ENCODE peak calls at places on chromosomes 5 and 9, in nine cellular contexts. Y, F, A, O, T, C, Z, K and Q are unnamed samples.

GRCh38 chr9:111000202-111000601 is 38.1 kb downstream of the LPAR1 start:
- DNase-seq in Y (no peak), F (no peak), A (peak; percentile 29), O (peak; percentile 60), T (peak; percentile 25), C (no peak), Z (no peak), K (peak; percentile 13), Q (no peak)

GRCh38 chr5:120938604-120939003 is 474.5 kb downstream of the PRR16 start:
- DNase-seq in Y (no peak), F (no peak), A (no peak), O (no peak), T (no peak), C (no peak), Z (no peak), K (no peak), Q (no peak)

GRCh38 chr9:94085062-94085639 is 887 bp downstream of the PTPDC1 start:
- DNase-seq in Y (peak; percentile 68), F (no peak), A (no peak), O (no peak), T (no peak), C (peak; percentile 34), Z (no peak), K (no peak), Q (no peak)

GRCh38 chr5:123754903-123755302 is 242.9 kb downstream of the CSNK1G3 start:
- DNase-seq in Y (peak; percentile 34), F (no peak), A (no peak), O (no peak), T (no peak), C (peak; percentile 15), Z (no peak), K (no peak), Q (no peak)

GRCh38 chr5:170497311-170498038 is 6.3 kb upstream of the KCNIP1 start:
- DNase-seq in Y (peak; percentile 31), F (no peak), A (no peak), O (no peak), T (no peak), C (peak; percentile 42), Z (no peak), K (peak; percentile 20), Q (no peak)

GRCh38 chr9:136119259-136120118 is 814 bp upstream of the TMEM250 start:
- DNase-seq in Y (peak; percentile 19), F (no peak), A (no peak), O (peak; percentile 76), T (no peak), C (peak; percentile 53), Z (peak; percentile 72), K (peak; percentile 51), Q (no peak)

GRCh38 chr5:151406322-151406947 is 41.0 kb upstream of the SLC36A1 start:
- DNase-seq in Y (peak; percentile 4), F (no peak), A (no peak), O (no peak), T (no peak), C (peak; percentile 5), Z (no peak), K (peak; percentile 49), Q (no peak)

GRCh38 chr5:14417792-14418765 is 163.5 kb upstream of the OTULINL start:
- DNase-seq in Y (peak; percentile 55), F (no peak), A (no peak), O (no peak), T (no peak), C (peak; percentile 75), Z (no peak), K (no peak), Q (no peak)

GRCh38 chr5:149563461-149563860 is 12.2 kb upstream of the CSNK1A1 start:
- DNase-seq in Y (peak; percentile 64), F (no peak), A (no peak), O (no peak), T (no peak), C (peak; percentile 25), Z (no peak), K (no peak), Q (no peak)

GRCh38 chr5:59036274-59036961 is 453.5 kb downstream of the RAB3C start:
- DNase-seq in Y (peak; percentile 99), F (peak; percentile 79), A (no peak), O (peak; percentile 70), T (no peak), C (peak; percentile 96), Z (no peak), K (no peak), Q (no peak)

GRCh38 chr5:155943516-155944407 is 383.2 kb upstream of the SGCD start:
- DNase-seq in Y (peak; percentile 70), F (no peak), A (peak; percentile 45), O (no peak), T (peak; percentile 30), C (peak; percentile 58), Z (peak; percentile 19), K (peak; percentile 74), Q (no peak)

GRCh38 chr5:176743828-176744583 is 66.4 kb upstream of the UNC5A start:
- DNase-seq in Y (no peak), F (peak; percentile 53), A (no peak), O (peak; percentile 28), T (no peak), C (no peak), Z (no peak), K (no peak), Q (no peak)

GRCh38 chr5:176744584-176744965 is 65.8 kb upstream of the UNC5A start:
- DNase-seq in Y (no peak), F (peak; percentile 48), A (no peak), O (no peak), T (no peak), C (no peak), Z (no peak), K (peak; percentile 53), Q (no peak)

GRCh38 chr5:176742246-176743105 is 67.9 kb upstream of the UNC5A start:
- DNase-seq in Y (no peak), F (peak; percentile 16), A (no peak), O (peak; percentile 25), T (no peak), C (no peak), Z (no peak), K (no peak), Q (no peak)

GRCh38 chr5:176741566-176742211 is 68.7 kb upstream of the UNC5A start:
- DNase-seq in Y (no peak), F (peak; percentile 52), A (no peak), O (peak; percentile 46), T (no peak), C (no peak), Z (peak; percentile 47), K (no peak), Q (no peak)

DNA sequence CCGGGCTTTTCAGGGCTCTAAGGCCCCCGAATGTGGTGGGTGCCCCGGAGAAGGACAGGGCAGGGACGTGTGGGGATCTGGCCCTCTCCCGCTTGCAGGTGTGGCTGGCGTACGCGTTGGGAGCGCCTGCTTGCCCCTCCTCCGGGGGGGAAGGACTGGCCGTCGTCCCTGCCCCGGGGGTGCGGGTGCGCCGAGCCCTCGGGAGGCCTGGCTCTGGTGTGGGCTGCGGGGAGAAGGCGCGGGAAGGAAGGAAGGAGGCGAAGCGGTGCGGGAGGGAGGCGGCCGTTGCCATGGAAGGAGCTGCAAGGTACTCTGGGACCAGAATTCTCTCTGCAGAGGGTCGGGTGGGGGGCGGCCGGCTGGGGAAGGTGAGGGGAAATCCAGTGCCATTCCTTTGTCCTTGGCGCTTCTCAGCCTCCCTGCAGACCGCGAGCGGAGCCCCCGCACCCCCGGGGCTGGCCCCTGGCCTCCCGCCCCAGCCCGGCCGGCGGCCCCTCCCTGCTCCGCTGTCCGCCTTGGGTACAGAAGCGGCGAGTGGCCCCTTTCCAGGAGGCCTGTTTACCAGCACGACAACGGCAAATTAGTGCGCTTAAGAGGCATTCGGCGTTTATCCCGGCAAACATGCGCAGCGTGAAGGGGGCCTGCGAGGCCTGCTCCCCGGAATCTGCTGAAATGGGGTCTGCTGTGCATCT is 67.1 kb upstream of the UNC5A start:
- DNase-seq in Y (no peak), F (peak; percentile 36), A (no peak), O (no peak), T (no peak), C (no peak), Z (no peak), K (peak; percentile 78), Q (peak; percentile 53)
- H3K27me3 ChIP-seq in Y (peaks cover 86% of the 10 kb centered on the region), F (peaks cover 12% of the 10 kb centered on the region), A (peaks cover 14% of the 10 kb centered on the region), O (no peaks in the 10 kb centered on the region), T (no peaks in the 10 kb centered on the region), C (peaks cover 36% of the 10 kb centered on the region), Z (no peaks in the 10 kb centered on the region), K (peaks cover 17% of the 10 kb centered on the region), Q (peaks cover 3% of the 10 kb centered on the region)

GRCh38 chr9:131469369-131469768 is 33.3 kb upstream of the POMT1 start:
- DNase-seq in Y (no peak), F (no peak), A (no peak), O (peak; percentile 31), T (no peak), C (no peak), Z (no peak), K (no peak), Q (peak; percentile 49)

GRCh38 chr9:131467214-131467935 is 35.3 kb upstream of the POMT1 start:
- DNase-seq in Y (no peak), F (no peak), A (no peak), O (peak; percentile 60), T (peak; percentile 52), C (no peak), Z (no peak), K (no peak), Q (no peak)

GRCh38 chr9:131470581-131470991 is 32.1 kb upstream of the POMT1 start:
- DNase-seq in Y (no peak), F (no peak), A (no peak), O (peak; percentile 44), T (no peak), C (no peak), Z (no peak), K (no peak), Q (no peak)

GRCh38 chr9:131469951-131470350 is 32.8 kb upstream of the POMT1 start:
- DNase-seq in Y (no peak), F (no peak), A (no peak), O (peak; percentile 42), T (no peak), C (no peak), Z (no peak), K (no peak), Q (no peak)

DNA sequence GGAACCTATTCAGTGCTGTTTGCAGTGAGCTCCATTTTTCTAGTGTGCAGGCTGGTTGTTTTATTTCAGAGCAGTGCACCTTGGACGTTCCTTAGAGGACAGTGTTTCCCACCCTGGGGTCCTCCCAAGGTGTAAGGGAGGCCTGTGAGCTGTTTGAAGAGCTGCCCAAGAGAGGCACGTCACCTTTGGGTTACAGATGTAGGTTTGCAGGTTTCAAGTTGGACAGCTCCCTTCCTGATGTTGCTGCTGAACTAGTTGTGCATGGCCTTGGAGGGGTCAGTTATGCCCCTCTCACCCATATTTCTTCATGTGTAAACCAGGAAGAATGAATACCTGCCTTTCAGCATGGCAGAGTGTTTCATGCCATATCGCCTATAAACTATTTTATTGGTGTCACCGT is 34.7 kb upstream of the POMT1 start:
- DNase-seq in Y (no peak), F (no peak), A (no peak), O (peak; percentile 15), T (no peak), C (no peak), Z (no peak), K (no peak), Q (no peak)
- H3K36me3 ChIP-seq in Y (peaks cover 68% of the 10 kb centered on the region), F (peaks cover 96% of the 10 kb centered on the region), A (peaks cover 5% of the 10 kb centered on the region), O (peaks cover 100% of the 10 kb centered on the region), T (peaks cover 12% of the 10 kb centered on the region), C (peaks cover 79% of the 10 kb centered on the region), Z (peaks cover 94% of the 10 kb centered on the region), K (peaks cover 19% of the 10 kb centered on the region), Q (peaks cover 82% of the 10 kb centered on the region)

GRCh38 chr9:1051286-1052118 is 1.3 kb downstream of the DMRT2 start:
- DNase-seq in Y (no peak), F (no peak), A (peak; percentile 62), O (no peak), T (peak; percentile 66), C (no peak), Z (no peak), K (peak; percentile 67), Q (no peak)
- TF ChIP-seq CTCF in Y (no peak), F (peak; percentile 45), A (peak; percentile 31), O (no peak), T (no peak), C (peak; percentile 10), Z (no peak), K (peak; percentile 14), Q (no peak)

GRCh38 chr9:131851414-131851813 is 111.5 kb upstream of the RAPGEF1 start:
- DNase-seq in Y (no peak), F (no peak), A (no peak), O (no peak), T (no peak), C (no peak), Z (no peak), K (no peak), Q (no peak)
- H3K27me3 ChIP-seq in Y (peaks cover 15% of the 10 kb centered on the region), F (no peaks in the 10 kb centered on the region), A (no peaks in the 10 kb centered on the region), O (no peaks in the 10 kb centered on the region), T (no peaks in the 10 kb centered on the region), C (no peaks in the 10 kb centered on the region), Z (no peaks in the 10 kb centered on the region), K (no peaks in the 10 kb centered on the region), Q (no peaks in the 10 kb centered on the region)